ENCODE peak calls at places on chromosomes 11 and 22, in nine cellular contexts. Q is PC-3, E is neuronal stem cell, C is upper lobe of right lung, Z is body of pancreas, A is K562, N is HAP-1, K is SJSA1, L is prostate gland. R is an unnamed sample.
A peak's percentile ranks its signal among the peaks of the same experiment; 100 is the strongest.

GRCh38 chr11:103486609-103487008 is 377.4 kb downstream of the DYNC2H1 start:
- DNase-seq in L (no peak), C (no peak), N (no peak), Z (no peak), A (no peak), E (no peak), Q (peak; percentile 90), K (no peak), R (no peak)

GRCh38 chr11:86219291-86220193 is 25.0 kb upstream of the EED start:
- DNase-seq in L (no peak), E (no peak), Q (no peak), K (no peak), Z (no peak), C (no peak), A (no peak), N (no peak), R (no peak)

GRCh38 chr11:113587318-113587739 is 112.1 kb upstream of the DRD2 start:
- DNase-seq in K (peak; percentile 45), L (no peak), Z (no peak), C (no peak), N (no peak), E (no peak), Q (peak; percentile 89), A (no peak), R (no peak)

GRCh38 chr22:30873086-30873650 is 95.4 kb downstream of the MORC2 start:
- DNase-seq in N (no peak), A (no peak), C (peak; percentile 49), E (no peak), L (no peak), Z (no peak), K (no peak), Q (no peak), R (no peak)

GRCh38 chr22:49215840-49216239 is 611.8 kb downstream of the BRD1 start:
- DNase-seq in C (peak; percentile 7), N (no peak), Q (no peak), E (no peak), Z (no peak), A (no peak), K (no peak), L (no peak), R (no peak)

GRCh38 chr11:78138694-78139421 is 568 bp downstream of the ALG8 start:
- DNase-seq in L (no peak), Q (peak; percentile 54), K (no peak), N (peak; percentile 41), C (no peak), A (peak; percentile 63), Z (no peak), E (peak; percentile 3), R (no peak)

GRCh38 chr11:60195923-60196368 is 13.1 kb upstream of the MS4A6A start:
- DNase-seq in K (no peak), L (no peak), A (no peak), C (no peak), Z (no peak), N (no peak), E (no peak), Q (no peak), R (no peak)

GRCh38 chr22:46069518-46070214 is 80.7 kb upstream of the PPARA start:
- DNase-seq in N (peak; percentile 80), E (no peak), Z (peak; percentile 96), C (peak; percentile 94), Q (peak; percentile 92), K (peak; percentile 92), A (no peak), L (peak; percentile 95), R (no peak)

GRCh38 chr22:20523118-20523983 is 15.9 kb downstream of the MED15 start:
- DNase-seq in K (no peak), C (no peak), Q (no peak), E (no peak), A (peak; percentile 77), L (no peak), Z (no peak), N (no peak), R (no peak)

GRCh38 chr22:33882991-33883390 is 37.3 kb downstream of the LARGE1 start:
- DNase-seq in Z (no peak), Q (no peak), N (no peak), K (no peak), A (no peak), E (no peak), L (no peak), C (no peak), R (no peak)

GRCh38 chr22:33884829-33885228 is 35.4 kb downstream of the LARGE1 start:
- DNase-seq in Q (no peak), A (no peak), C (no peak), N (no peak), Z (no peak), E (no peak), L (no peak), K (no peak), R (no peak)

GRCh38 chr22:33886696-33887095 is 33.6 kb downstream of the LARGE1 start:
- DNase-seq in N (no peak), C (no peak), Q (no peak), L (peak; percentile 56), A (no peak), K (no peak), Z (no peak), E (no peak), R (no peak)

GRCh38 chr22:33883961-33884808 is 36.1 kb downstream of the LARGE1 start:
- DNase-seq in K (no peak), N (no peak), Z (no peak), A (no peak), L (no peak), C (no peak), Q (no peak), E (no peak), R (no peak)

DNA sequence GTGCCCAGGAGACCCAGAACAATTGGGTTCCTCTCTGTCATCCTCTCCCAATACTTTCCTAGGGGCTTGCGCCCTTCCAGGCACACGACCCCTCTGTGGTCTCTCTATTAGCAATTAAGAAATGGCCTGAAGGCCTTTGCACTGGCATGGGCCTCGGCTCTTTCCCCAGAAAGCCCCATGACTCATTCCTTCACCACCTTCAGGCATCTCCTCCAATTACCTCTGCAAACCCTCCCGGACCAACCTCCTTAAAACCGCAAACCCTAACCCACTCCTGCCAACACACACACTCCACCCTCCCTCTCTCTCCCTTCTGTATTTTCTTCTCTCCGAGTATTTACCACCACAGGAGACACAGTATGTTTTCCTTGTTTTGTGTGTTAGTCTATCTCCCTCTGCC is 36.7 kb downstream of the LARGE1 start:
- DNase-seq in A (no peak), E (no peak), N (no peak), K (peak; percentile 43), L (no peak), Q (peak; percentile 15), Z (no peak), C (no peak), R (no peak)
- H3K4me1 ChIP-seq in A (no peaks in the 10 kb centered on the region), E (peaks cover 16% of the 10 kb centered on the region), N (no peaks in the 10 kb centered on the region), K (peaks cover 12% of the 10 kb centered on the region), L (peaks cover 3% of the 10 kb centered on the region), Q (no peaks in the 10 kb centered on the region), Z (peaks cover 10% of the 10 kb centered on the region), C (no peaks in the 10 kb centered on the region), R (no peaks in the 10 kb centered on the region)

GRCh38 chr11:71491531-71492329 is 35.3 kb upstream of the KRTAP5-7 start:
- DNase-seq in Z (no peak), A (no peak), E (no peak), Q (no peak), C (peak; percentile 48), K (no peak), N (no peak), L (no peak), R (no peak)

GRCh38 chr11:71498091-71498490 is 29.0 kb upstream of the KRTAP5-7 start:
- DNase-seq in E (no peak), Z (no peak), L (no peak), Q (no peak), K (no peak), A (no peak), N (no peak), C (no peak), R (no peak)

GRCh38 chr11:71499125-71499524 is 27.9 kb upstream of the KRTAP5-7 start:
- DNase-seq in Z (no peak), L (no peak), E (no peak), C (no peak), Q (no peak), N (no peak), A (no peak), K (no peak), R (no peak)

GRCh38 chr11:71496421-71496820 is 30.6 kb upstream of the KRTAP5-7 start:
- DNase-seq in N (no peak), L (no peak), K (no peak), Z (no peak), A (no peak), E (no peak), Q (no peak), C (no peak), R (no peak)

DNA sequence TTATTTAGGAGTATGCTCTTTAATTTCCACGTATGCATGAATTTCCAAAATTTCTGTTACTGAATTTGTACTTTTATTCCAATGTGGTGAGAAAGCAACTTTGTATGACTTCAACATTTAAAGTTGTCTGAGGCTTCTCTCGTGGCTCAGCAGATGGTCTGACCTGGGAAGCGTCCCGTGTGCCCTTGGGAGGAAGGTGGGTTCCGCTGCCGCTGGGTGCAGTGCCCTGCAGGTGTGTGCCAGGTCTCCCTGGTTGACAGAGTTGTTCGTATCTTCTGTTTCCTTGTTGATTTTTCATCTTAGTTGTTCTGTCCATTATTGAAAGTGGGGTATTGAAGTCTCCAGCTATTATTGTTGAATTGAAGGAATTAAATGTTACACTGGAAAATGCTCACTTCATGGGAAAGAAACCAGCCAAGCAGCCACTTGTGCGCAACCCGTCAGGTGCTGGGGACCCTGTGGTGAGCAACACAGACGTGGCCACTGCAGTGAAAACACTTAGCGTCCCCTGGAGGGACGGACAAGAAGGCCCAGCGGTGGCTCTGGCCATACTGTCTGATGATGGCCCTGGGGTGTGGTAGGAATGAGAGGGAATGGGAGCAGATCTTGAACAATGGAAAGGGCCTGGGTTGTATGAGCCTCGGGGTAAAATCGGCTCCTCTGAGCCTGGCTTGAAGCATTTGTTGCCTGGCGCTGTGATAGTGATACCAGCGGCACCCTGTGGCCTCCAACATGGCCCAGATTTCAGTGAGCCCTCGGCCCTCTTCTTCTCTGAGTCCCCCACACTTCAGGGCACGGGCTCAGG is 31.6 kb upstream of the KRTAP5-7 start:
- DNase-seq in A (no peak), N (no peak), Z (no peak), E (no peak), L (no peak), Q (no peak), K (no peak), C (no peak), R (no peak)
- H3K36me3 ChIP-seq in A (peaks cover 63% of the 10 kb centered on the region), N (peaks cover 17% of the 10 kb centered on the region), Z (peaks cover 29% of the 10 kb centered on the region), E (peaks cover 87% of the 10 kb centered on the region), L (peaks cover 29% of the 10 kb centered on the region), Q (peaks cover 36% of the 10 kb centered on the region), K (no peaks in the 10 kb centered on the region), C (peaks cover 93% of the 10 kb centered on the region), R (peaks cover 45% of the 10 kb centered on the region)

DNA sequence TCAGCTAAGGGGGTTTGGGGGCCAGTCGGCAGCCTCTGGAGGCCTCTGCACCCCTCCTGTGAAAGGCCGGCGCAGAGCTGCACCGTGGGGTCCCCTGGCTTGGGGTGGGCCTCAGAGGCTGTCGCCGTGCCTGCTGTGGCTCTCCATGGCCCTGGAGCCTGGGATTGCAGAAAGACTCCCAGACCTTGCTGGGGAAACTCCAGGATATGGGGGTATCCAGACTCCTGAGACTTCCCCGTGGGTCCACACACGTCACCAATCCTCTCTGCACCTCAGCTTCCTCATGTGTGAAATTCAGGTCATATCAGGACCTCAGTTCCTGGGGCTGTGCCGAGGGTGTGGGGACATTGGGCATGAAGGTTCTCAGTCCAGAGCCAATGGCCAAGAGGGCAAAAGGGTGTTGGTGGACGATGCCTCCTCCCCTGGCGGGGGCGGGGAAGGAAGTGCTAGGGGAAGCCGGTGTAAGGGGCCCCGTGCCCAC is 97.1 kb downstream of the KCNQ1 start:
- DNase-seq in Z (no peak), K (no peak), A (no peak), N (no peak), L (no peak), C (peak; percentile 55), Q (no peak), E (no peak), R (no peak)
- H3K4me1 ChIP-seq in Z (no peaks in the 10 kb centered on the region), K (no peaks in the 10 kb centered on the region), A (peaks cover 18% of the 10 kb centered on the region), N (no peaks in the 10 kb centered on the region), L (no peaks in the 10 kb centered on the region), C (no peaks in the 10 kb centered on the region), Q (no peaks in the 10 kb centered on the region), E (peaks cover 2% of the 10 kb centered on the region), R (no peaks in the 10 kb centered on the region)

GRCh38 chr22:44133161-44133560 is 47.6 kb upstream of the PARVG start:
- DNase-seq in C (no peak), A (no peak), N (no peak), E (no peak), L (no peak), Q (no peak), Z (no peak), K (no peak), R (no peak)
- H3K36me3 ChIP-seq in C (no peaks in the 10 kb centered on the region), A (peaks cover 18% of the 10 kb centered on the region), N (peaks cover 16% of the 10 kb centered on the region), E (no peaks in the 10 kb centered on the region), L (no peaks in the 10 kb centered on the region), Q (peaks cover 23% of the 10 kb centered on the region), Z (no peaks in the 10 kb centered on the region), K (peaks cover 4% of the 10 kb centered on the region), R (no peaks in the 10 kb centered on the region)